ENCODE peak calls at places on chromosomes 13 and 19, in six cellular contexts. One of them, this sample, is unnamed.

GRCh38 chr19:934865-935422 is 9.1 kb downstream of the ARID3A start:
- DNase-seq in tibial artery: peak
- DNase-seq in MV-4-11: no peak
- DNase-seq in neural crest cell: no peak
- DNase-seq in psoas muscle: peak
- DNase-seq in lower leg skin: peak
- DNase-seq in this sample: peak

GRCh38 chr13:68190826-68191225 is 960.7 kb upstream of the PCDH9 start:
- DNase-seq in lower leg skin: peak
- DNase-seq in neural crest cell: no peak
- DNase-seq in psoas muscle: no peak
- DNase-seq in MV-4-11: no peak
- DNase-seq in tibial artery: no peak
- DNase-seq in this sample: no peak

GRCh38 chr13:58190578-58190977 is 559.0 kb downstream of the PCDH17 start:
- DNase-seq in psoas muscle: no peak
- DNase-seq in neural crest cell: no peak
- DNase-seq in lower leg skin: no peak
- DNase-seq in tibial artery: no peak
- DNase-seq in MV-4-11: peak
- DNase-seq in this sample: no peak

GRCh38 chr19:55005684-55006488 is 32.2 kb downstream of the GP6 start:
- DNase-seq in tibial artery: no peak
- DNase-seq in lower leg skin: peak
- DNase-seq in psoas muscle: no peak
- DNase-seq in neural crest cell: peak
- DNase-seq in MV-4-11: peak
- DNase-seq in this sample: no peak

GRCh38 chr13:29676535-29676934 is 81.0 kb upstream of the SLC7A1 start:
- DNase-seq in neural crest cell: no peak
- DNase-seq in psoas muscle: no peak
- DNase-seq in tibial artery: no peak
- DNase-seq in lower leg skin: no peak
- DNase-seq in MV-4-11: no peak
- DNase-seq in this sample: no peak

GRCh38 chr13:34762312-34762711 is 179.8 kb upstream of the NBEA start:
- DNase-seq in psoas muscle: no peak
- DNase-seq in MV-4-11: no peak
- DNase-seq in tibial artery: no peak
- DNase-seq in lower leg skin: no peak
- DNase-seq in neural crest cell: no peak
- DNase-seq in this sample: no peak

GRCh38 chr19:33373701-33374405 is at the start of gene CEBPG:
- DNase-seq in psoas muscle: peak
- DNase-seq in tibial artery: no peak
- DNase-seq in lower leg skin: no peak
- DNase-seq in neural crest cell: peak
- DNase-seq in MV-4-11: peak
- DNase-seq in this sample: peak

GRCh38 chr13:46542833-46543232 is 10.1 kb upstream of the LRCH1 start:
- DNase-seq in neural crest cell: no peak
- DNase-seq in psoas muscle: no peak
- DNase-seq in MV-4-11: no peak
- DNase-seq in tibial artery: no peak
- DNase-seq in lower leg skin: no peak
- DNase-seq in this sample: no peak

GRCh38 chr13:47680752-47681151 is 320.3 kb downstream of the SUCLA2 start:
- DNase-seq in neural crest cell: no peak
- DNase-seq in MV-4-11: no peak
- DNase-seq in lower leg skin: no peak
- DNase-seq in tibial artery: no peak
- DNase-seq in psoas muscle: no peak
- DNase-seq in this sample: no peak

GRCh38 chr13:73248711-73249580 is 190.1 kb downstream of the KLF5 start:
- DNase-seq in MV-4-11: no peak
- DNase-seq in neural crest cell: no peak
- DNase-seq in tibial artery: no peak
- DNase-seq in lower leg skin: peak
- DNase-seq in psoas muscle: no peak
- DNase-seq in this sample: no peak

GRCh38 chr19:38644719-38645118 is 2.7 kb upstream of the ACTN4 start:
- DNase-seq in tibial artery: no peak
- DNase-seq in psoas muscle: no peak
- DNase-seq in MV-4-11: no peak
- DNase-seq in lower leg skin: no peak
- DNase-seq in neural crest cell: no peak
- DNase-seq in this sample: no peak

GRCh38 chr13:34913040-34913439 is 29.0 kb upstream of the NBEA start:
- DNase-seq in neural crest cell: no peak
- DNase-seq in lower leg skin: no peak
- DNase-seq in MV-4-11: no peak
- DNase-seq in tibial artery: no peak
- DNase-seq in psoas muscle: no peak
- DNase-seq in this sample: no peak

GRCh38 chr13:107025991-107026390 is 458.1 kb upstream of the ARGLU1 start:
- DNase-seq in MV-4-11: no peak
- DNase-seq in tibial artery: peak
- DNase-seq in lower leg skin: peak
- DNase-seq in psoas muscle: no peak
- DNase-seq in neural crest cell: no peak
- DNase-seq in this sample: no peak

GRCh38 chr13:27712421-27712820 is 79.9 kb upstream of the GSX1 start:
- DNase-seq in MV-4-11: no peak
- DNase-seq in lower leg skin: no peak
- DNase-seq in tibial artery: peak
- DNase-seq in psoas muscle: no peak
- DNase-seq in neural crest cell: no peak
- DNase-seq in this sample: no peak

GRCh38 chr13:53151692-53152421 is 123.2 kb downstream of the OLFM4 start:
- DNase-seq in psoas muscle: no peak
- DNase-seq in neural crest cell: peak
- DNase-seq in MV-4-11: peak
- DNase-seq in lower leg skin: no peak
- DNase-seq in tibial artery: peak
- DNase-seq in this sample: peak

GRCh38 chr19:13781547-13781946 is 7.3 kb downstream of the C19orf53 start:
- DNase-seq in tibial artery: peak
- DNase-seq in neural crest cell: peak
- DNase-seq in MV-4-11: no peak
- DNase-seq in psoas muscle: peak
- DNase-seq in lower leg skin: peak
- DNase-seq in this sample: peak

GRCh38 chr19:36106991-36107390 is 4.0 kb upstream of the OVOL3 start:
- DNase-seq in lower leg skin: no peak
- DNase-seq in neural crest cell: no peak
- DNase-seq in MV-4-11: no peak
- DNase-seq in tibial artery: no peak
- DNase-seq in psoas muscle: no peak
- DNase-seq in this sample: no peak

GRCh38 chr13:55654243-55654642 is 1486.5 kb upstream of the PRR20A start:
- DNase-seq in MV-4-11: no peak
- DNase-seq in tibial artery: no peak
- DNase-seq in neural crest cell: no peak
- DNase-seq in lower leg skin: no peak
- DNase-seq in psoas muscle: no peak
- DNase-seq in this sample: no peak

GRCh38 chr19:55703790-55704215 is 28.8 kb downstream of the EPN1 start:
- DNase-seq in neural crest cell: peak
- DNase-seq in MV-4-11: no peak
- DNase-seq in lower leg skin: no peak
- DNase-seq in psoas muscle: no peak
- DNase-seq in tibial artery: no peak
- DNase-seq in this sample: peak

GRCh38 chr19:48967346-48968178 is 2.5 kb downstream of the FTL start:
- DNase-seq in tibial artery: peak
- DNase-seq in psoas muscle: no peak
- DNase-seq in lower leg skin: no peak
- DNase-seq in MV-4-11: peak
- DNase-seq in neural crest cell: no peak
- DNase-seq in this sample: no peak

GRCh38 chr13:43360911-43361605 is 337.7 kb downstream of the DNAJC15 start:
- DNase-seq in lower leg skin: no peak
- DNase-seq in psoas muscle: no peak
- DNase-seq in MV-4-11: no peak
- DNase-seq in neural crest cell: no peak
- DNase-seq in tibial artery: no peak
- DNase-seq in this sample: no peak

GRCh38 chr19:38869836-38870607 is 8.1 kb downstream of the RINL start:
- DNase-seq in MV-4-11: peak
- DNase-seq in psoas muscle: peak
- DNase-seq in lower leg skin: peak
- DNase-seq in neural crest cell: peak
- DNase-seq in tibial artery: peak
- DNase-seq in this sample: peak